ENCODE peak calls at places on chromosomes 12 and 14, in eight cellular contexts. B, D, U, V, P, F, A and E are unnamed samples.

GRCh38 chr14:53953828-53954550 is 2.6 kb downstream of the BMP4 start:
- DNase-seq in B (no peak), D (no peak), U (peak), V (peak), P (no peak), F (peak), A (peak), E (no peak)

GRCh38 chr12:95484524-95484923 is 10.6 kb downstream of the METAP2 start:
- DNase-seq in B (no peak), D (no peak), U (no peak), V (no peak), P (no peak), F (no peak), A (no peak), E (no peak)

GRCh38 chr12:44015333-44015941 is 179.6 kb downstream of the TMEM117 start:
- DNase-seq in B (no peak), D (no peak), U (no peak), V (peak), P (no peak), F (no peak), A (no peak), E (peak)

GRCh38 chr12:131929530-131930456 is 717 bp downstream of the PUS1 start:
- DNase-seq in B (no peak), D (peak), U (no peak), V (peak), P (peak), F (no peak), A (peak), E (peak)

GRCh38 chr14:96042218-96042930 is 3.2 kb downstream of the C14orf132 start:
- DNase-seq in B (no peak), D (no peak), U (no peak), V (no peak), P (no peak), F (no peak), A (no peak), E (no peak)

GRCh38 chr12:75744607-75745256 is 233.3 kb upstream of the KRR1 start:
- DNase-seq in B (no peak), D (no peak), U (no peak), V (no peak), P (no peak), F (no peak), A (no peak), E (no peak)

GRCh38 chr12:108630481-108631207 is 3.0 kb downstream of the SELPLG start:
- DNase-seq in B (no peak), D (no peak), U (no peak), V (no peak), P (no peak), F (no peak), A (no peak), E (peak)

GRCh38 chr14:99273025-99273723 is 1.2 kb upstream of the BCL11B start:
- DNase-seq in B (no peak), D (no peak), U (no peak), V (peak), P (no peak), F (no peak), A (no peak), E (peak)

GRCh38 chr14:79708991-79709390 is 502.3 kb downstream of the DIO2 start:
- DNase-seq in B (no peak), D (no peak), U (no peak), V (peak), P (no peak), F (no peak), A (no peak), E (no peak)

GRCh38 chr12:105444809-105445102 is 114.3 kb downstream of the C12orf75 start:
- DNase-seq in B (no peak), D (no peak), U (no peak), V (no peak), P (no peak), F (no peak), A (no peak), E (no peak)

GRCh38 chr12:29710104-29710503 is 73.6 kb downstream of the TMTC1 start:
- DNase-seq in B (no peak), D (no peak), U (peak), V (no peak), P (no peak), F (no peak), A (peak), E (peak)

GRCh38 chr12:93699271-93700141 is 22.3 kb downstream of the CRADD start:
- DNase-seq in B (no peak), D (no peak), U (no peak), V (no peak), P (no peak), F (no peak), A (no peak), E (no peak)

GRCh38 chr14:65267856-65268255 is 144.7 kb upstream of the FUT8 start:
- DNase-seq in B (no peak), D (no peak), U (no peak), V (no peak), P (no peak), F (no peak), A (no peak), E (peak)

GRCh38 chr14:50233335-50234250 is 2.2 kb upstream of the SOS2 start:
- DNase-seq in B (no peak), D (no peak), U (no peak), V (no peak), P (no peak), F (no peak), A (no peak), E (no peak)

GRCh38 chr14:70640938-70641547 is 673 bp upstream of the TTC9 start:
- DNase-seq in B (peak), D (peak), U (peak), V (peak), P (peak), F (peak), A (peak), E (no peak)

GRCh38 chr14:104596927-104597351 is 7.6 kb downstream of the TMEM179 start:
- DNase-seq in B (no peak), D (peak), U (peak), V (no peak), P (no peak), F (no peak), A (no peak), E (no peak)

GRCh38 chr12:14905269-14906004 is 19.8 kb upstream of the MGP start:
- DNase-seq in B (no peak), D (no peak), U (peak), V (no peak), P (no peak), F (no peak), A (no peak), E (no peak)

GRCh38 chr12:90074086-90074485 is 365.4 kb upstream of the ATP2B1 start:
- DNase-seq in B (no peak), D (no peak), U (no peak), V (no peak), P (no peak), F (no peak), A (no peak), E (no peak)

GRCh38 chr12:6833189-6833890 is 5.1 kb downstream of the P3H3 start:
- DNase-seq in B (no peak), D (no peak), U (peak), V (no peak), P (no peak), F (no peak), A (no peak), E (no peak)

GRCh38 chr12:132257955-132258490 is 71.4 kb downstream of the GALNT9 start:
- DNase-seq in B (no peak), D (no peak), U (no peak), V (no peak), P (no peak), F (no peak), A (no peak), E (no peak)

GRCh38 chr14:104349950-104350349 is 211.6 kb downstream of the KIF26A start:
- DNase-seq in B (no peak), D (no peak), U (no peak), V (no peak), P (no peak), F (no peak), A (peak), E (no peak)

GRCh38 chr12:79933580-79934264 is 1.2 kb downstream of the PPP1R12A start:
- DNase-seq in B (no peak), D (no peak), U (no peak), V (no peak), P (no peak), F (no peak), A (no peak), E (peak)

GRCh38 chr12:79933043-79933442 is 1.9 kb downstream of the PPP1R12A start:
- DNase-seq in B (no peak), D (no peak), U (no peak), V (no peak), P (no peak), F (no peak), A (no peak), E (no peak)

GRCh38 chr12:79934309-79935020 is 432 bp downstream of the PPP1R12A start:
- DNase-seq in B (peak), D (no peak), U (peak), V (no peak), P (no peak), F (peak), A (peak), E (peak)

GRCh38 chr12:79935021-79935623 is at the start of gene PPP1R12A:
- DNase-seq in B (peak), D (peak), U (peak), V (peak), P (peak), F (peak), A (peak), E (peak)

DNA sequence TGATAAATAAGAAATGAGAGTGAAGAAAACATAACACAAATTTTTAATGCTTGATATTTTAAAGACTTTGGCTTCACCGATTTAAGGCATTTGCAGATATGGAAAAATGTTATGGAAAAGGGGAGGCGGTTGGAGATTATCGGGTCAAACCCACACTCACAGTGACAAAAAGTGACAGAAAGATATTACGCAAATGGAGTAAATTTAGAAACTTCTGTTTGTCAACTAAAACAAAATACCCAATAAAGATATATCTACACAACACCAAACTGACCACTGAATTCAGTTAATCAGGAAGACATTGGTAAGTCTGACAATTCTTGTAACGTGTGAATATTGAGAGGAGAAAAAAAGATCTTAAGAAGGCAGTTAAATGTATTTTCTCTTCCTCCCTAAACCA is 2.5 kb downstream of the PPP1R12A start:
- DNase-seq in B (no peak), D (no peak), U (no peak), V (no peak), P (no peak), F (no peak), A (no peak), E (peak)
- TF ChIP-seq POLR2A in B (no peak), D (no peak), U (no peak), V (no peak), P (no peak), F (no peak), A (no peak), E (no peak)

GRCh38 chr12:121296618-121297476 is at the start of gene CAMKK2:
- DNase-seq in B (peak), D (peak), U (peak), V (peak), P (peak), F (peak), A (peak), E (peak)
- TF ChIP-seq POLR2A in B (no peak), D (peak), U (no peak), V (peak), P (no peak), F (peak), A (no peak), E (peak)

GRCh38 chr12:47779943-47780504 is 7.0 kb downstream of the SLC48A1 start:
- DNase-seq in B (no peak), D (no peak), U (no peak), V (no peak), P (no peak), F (no peak), A (peak), E (no peak)
- TF ChIP-seq POLR2A in B (no peak), D (no peak), U (no peak), V (no peak), P (no peak), F (no peak), A (no peak), E (no peak)

DNA sequence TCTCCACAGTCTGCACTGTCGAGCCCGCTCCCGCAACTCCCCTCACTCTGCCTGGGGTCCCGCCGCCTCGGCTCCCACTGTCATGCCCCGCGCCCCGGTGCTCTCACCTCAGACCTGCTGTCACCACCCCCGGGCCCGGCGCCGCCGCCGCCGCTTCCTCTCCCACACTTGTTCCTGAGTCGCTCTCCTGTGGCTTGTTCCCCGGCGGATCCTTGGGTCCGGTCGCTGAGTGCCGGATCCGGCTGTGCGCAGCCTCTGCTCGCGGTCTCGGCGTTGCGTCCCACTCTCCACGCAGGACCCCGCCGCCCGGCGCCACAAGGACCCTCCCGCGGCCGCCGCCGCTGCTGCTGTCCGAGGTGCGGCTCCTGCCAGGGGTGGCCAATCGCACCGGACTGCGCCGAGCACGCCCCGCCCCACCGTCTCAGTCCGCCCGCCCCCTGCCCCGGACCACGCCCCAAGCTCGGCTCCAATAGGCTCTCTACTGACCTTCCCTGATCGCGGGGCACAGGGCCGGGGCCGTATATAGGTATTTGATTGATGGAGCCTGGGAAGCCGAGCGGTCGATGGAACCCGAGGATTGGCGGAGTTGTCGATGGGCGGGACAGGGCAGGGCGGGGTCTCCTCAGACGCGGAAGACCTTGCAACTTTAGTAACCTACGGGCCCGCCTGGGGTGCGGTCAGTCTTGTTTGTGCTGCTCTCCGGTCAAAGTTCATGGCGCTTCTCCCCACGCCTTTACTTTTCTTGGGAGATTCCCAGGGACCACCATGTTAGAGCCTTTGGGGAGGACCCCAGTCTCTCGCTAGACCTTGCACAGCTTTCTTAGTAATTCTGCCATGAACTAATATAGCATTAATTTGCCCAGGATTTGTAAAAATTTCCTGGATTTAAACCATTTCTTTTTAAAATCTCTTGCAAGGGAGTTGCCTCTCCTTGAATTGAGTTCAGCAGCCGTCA is at the start of gene TAOK3:
- DNase-seq in B (peak), D (peak), U (peak), V (peak), P (peak), F (peak), A (peak), E (peak)
- TF ChIP-seq POLR2A in B (peak), D (peak), U (peak), V (peak), P (peak), F (peak), A (peak), E (peak)

GRCh38 chr14:35341454-35342159 is 49.4 kb downstream of the PSMA6 start:
- DNase-seq in B (peak), D (no peak), U (peak), V (peak), P (no peak), F (peak), A (peak), E (peak)
- TF ChIP-seq POLR2A in B (peak), D (no peak), U (no peak), V (peak), P (no peak), F (no peak), A (peak), E (peak)